ENCODE peak calls at places on chromosomes 11 and 22, in five cellular contexts. One of them, this sample, is unnamed.

GRCh38 chr11:95835351-95835750 is 45.1 kb downstream of the CEP57 start:
- DNase-seq in prostate gland: no peak
- DNase-seq in breast epithelium: no peak
- DNase-seq in HepG2: no peak
- DNase-seq in right lobe of liver: no peak
- DNase-seq in this sample: no peak

GRCh38 chr22:25757686-25758085 is 15.7 kb downstream of the MYO18B start:
- DNase-seq in prostate gland: no peak
- DNase-seq in breast epithelium: no peak
- DNase-seq in HepG2: no peak
- DNase-seq in right lobe of liver: no peak
- DNase-seq in this sample: no peak

GRCh38 chr11:102364991-102365390 is 18.0 kb downstream of the BIRC2 start:
- DNase-seq in prostate gland: no peak
- DNase-seq in breast epithelium: no peak
- DNase-seq in HepG2: no peak
- DNase-seq in right lobe of liver: no peak
- DNase-seq in this sample: no peak

GRCh38 chr11:16367252-16367651 is 10.9 kb upstream of the SOX6 start:
- DNase-seq in prostate gland: no peak
- DNase-seq in breast epithelium: no peak
- DNase-seq in HepG2: no peak
- DNase-seq in right lobe of liver: no peak
- DNase-seq in this sample: no peak

GRCh38 chr22:45314054-45314721 is 4.5 kb downstream of the FAM118A start:
- DNase-seq in prostate gland: no peak
- DNase-seq in breast epithelium: no peak
- DNase-seq in HepG2: peak; percentile 32
- DNase-seq in right lobe of liver: no peak
- DNase-seq in this sample: no peak

GRCh38 chr11:131859811-131860210 is 489.4 kb downstream of the NTM start:
- DNase-seq in prostate gland: no peak
- DNase-seq in breast epithelium: no peak
- DNase-seq in HepG2: no peak
- DNase-seq in right lobe of liver: no peak
- DNase-seq in this sample: no peak

GRCh38 chr11:43779306-43779705 is 98.8 kb downstream of the HSD17B12 start:
- DNase-seq in prostate gland: no peak
- DNase-seq in breast epithelium: no peak
- DNase-seq in HepG2: no peak
- DNase-seq in right lobe of liver: no peak
- DNase-seq in this sample: no peak

GRCh38 chr11:55719608-55720160 is 53.6 kb upstream of the OR5D13 start:
- DNase-seq in prostate gland: no peak
- DNase-seq in breast epithelium: no peak
- DNase-seq in HepG2: no peak
- DNase-seq in right lobe of liver: no peak
- DNase-seq in this sample: no peak

GRCh38 chr11:75706260-75706729 is 11.3 kb upstream of the MOGAT2 start:
- DNase-seq in prostate gland: peak; percentile 61
- DNase-seq in breast epithelium: no peak
- DNase-seq in HepG2: peak; percentile 65
- DNase-seq in right lobe of liver: peak; percentile 83
- DNase-seq in this sample: peak; percentile 82

GRCh38 chr11:133907841-133908241 is 48.9 kb downstream of the IGSF9B start:
- DNase-seq in prostate gland: no peak
- DNase-seq in breast epithelium: no peak
- DNase-seq in HepG2: no peak
- DNase-seq in right lobe of liver: no peak
- DNase-seq in this sample: no peak

GRCh38 chr22:46045459-46046298 is 68.7 kb upstream of the WNT7B start:
- DNase-seq in prostate gland: no peak
- DNase-seq in breast epithelium: peak; percentile 54
- DNase-seq in HepG2: no peak
- DNase-seq in right lobe of liver: peak; percentile 85
- DNase-seq in this sample: no peak

GRCh38 chr22:44584256-44584902 is 86.3 kb upstream of the RTL6 start:
- DNase-seq in prostate gland: no peak
- DNase-seq in breast epithelium: peak; percentile 17
- DNase-seq in HepG2: no peak
- DNase-seq in right lobe of liver: peak; percentile 47
- DNase-seq in this sample: peak; percentile 5

GRCh38 chr11:102402556-102402955 is 50.0 kb downstream of the TMEM123 start:
- DNase-seq in prostate gland: no peak
- DNase-seq in breast epithelium: no peak
- DNase-seq in HepG2: no peak
- DNase-seq in right lobe of liver: no peak
- DNase-seq in this sample: no peak

GRCh38 chr11:47616726-47617416 is 22.7 kb upstream of the C1QTNF4 start:
- DNase-seq in prostate gland: no peak
- DNase-seq in breast epithelium: no peak
- DNase-seq in HepG2: peak; percentile 58
- DNase-seq in right lobe of liver: no peak
- DNase-seq in this sample: peak; percentile 78

GRCh38 chr11:122159173-122159701 is 43.2 kb upstream of the BLID start:
- DNase-seq in prostate gland: no peak
- DNase-seq in breast epithelium: no peak
- DNase-seq in HepG2: no peak
- DNase-seq in right lobe of liver: no peak
- DNase-seq in this sample: no peak

GRCh38 chr11:45144126-45145082 is 2.0 kb upstream of the PRDM11 start:
- DNase-seq in prostate gland: no peak
- DNase-seq in breast epithelium: no peak
- DNase-seq in HepG2: no peak
- DNase-seq in right lobe of liver: peak; percentile 36
- DNase-seq in this sample: peak; percentile 46
- H3K4me1 ChIP-seq in prostate gland: no peaks in the 10 kb centered on the region
- H3K4me1 ChIP-seq in breast epithelium: peaks cover 5% of the 10 kb centered on the region
- H3K4me1 ChIP-seq in HepG2: peaks cover 24% of the 10 kb centered on the region
- H3K4me1 ChIP-seq in right lobe of liver: no peaks in the 10 kb centered on the region
- H3K4me1 ChIP-seq in this sample: peaks cover 22% of the 10 kb centered on the region

DNA sequence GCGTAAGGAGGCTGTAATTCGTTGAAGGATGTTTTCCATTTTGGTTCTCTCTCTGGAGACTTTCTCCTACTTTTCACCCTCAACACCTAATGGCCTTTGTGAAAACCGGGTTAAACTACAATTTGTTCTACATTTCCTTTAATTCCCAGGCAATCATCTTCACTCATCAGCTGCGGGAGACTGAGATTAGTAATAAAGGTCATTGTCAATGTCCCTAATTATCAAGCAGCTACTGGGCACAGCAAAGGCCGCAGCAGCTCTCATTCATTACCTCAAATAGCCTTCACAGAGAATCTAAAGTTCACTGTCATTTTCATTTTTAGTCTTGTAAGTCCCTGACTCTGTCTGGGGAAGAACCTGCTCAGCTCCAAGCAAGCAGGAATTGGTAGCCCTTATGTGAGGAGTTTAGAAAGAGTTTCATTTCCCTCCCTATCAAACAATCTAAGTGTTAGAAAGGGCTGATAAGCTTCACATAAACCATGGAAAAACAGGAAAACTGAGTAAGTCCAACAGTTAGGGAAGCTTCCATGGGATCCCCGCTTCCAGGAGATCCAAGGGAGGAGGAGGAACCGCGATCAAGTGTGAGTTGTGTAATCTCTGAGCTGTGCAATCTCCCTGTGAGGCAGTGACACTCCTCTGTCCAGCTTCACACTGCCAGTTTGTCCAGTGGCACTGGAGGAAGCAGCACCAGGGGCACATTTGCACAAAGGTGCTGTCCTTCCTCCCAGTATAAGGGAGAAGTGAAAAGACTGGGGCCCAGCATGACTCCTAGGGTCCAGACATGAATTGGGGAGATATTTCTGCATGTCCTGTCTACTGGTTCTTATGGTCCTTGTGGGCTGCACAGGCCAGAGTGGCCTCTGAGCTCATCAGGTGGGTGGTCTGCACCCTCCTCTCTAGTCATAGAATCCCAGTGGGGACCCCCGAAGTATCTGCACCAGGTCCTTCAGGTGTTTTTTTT is 4.5 kb downstream of the PRAME start:
- DNase-seq in prostate gland: no peak
- DNase-seq in breast epithelium: no peak
- DNase-seq in HepG2: no peak
- DNase-seq in right lobe of liver: no peak
- DNase-seq in this sample: peak; percentile 38
- TF ChIP-seq POLR2A in prostate gland: no peak
- TF ChIP-seq POLR2A in breast epithelium: no peak
- TF ChIP-seq POLR2A in HepG2: no peak
- TF ChIP-seq POLR2A in right lobe of liver: no peak
- TF ChIP-seq POLR2A in this sample: no peak

GRCh38 chr22:19886605-19887250 is 32.1 kb upstream of the GNB1L start:
- DNase-seq in prostate gland: no peak
- DNase-seq in breast epithelium: no peak
- DNase-seq in HepG2: no peak
- DNase-seq in right lobe of liver: no peak
- DNase-seq in this sample: no peak
- H3K4me1 ChIP-seq in prostate gland: peaks cover 6% of the 10 kb centered on the region
- H3K4me1 ChIP-seq in breast epithelium: peaks cover 6% of the 10 kb centered on the region
- H3K4me1 ChIP-seq in HepG2: peaks cover 23% of the 10 kb centered on the region
- H3K4me1 ChIP-seq in right lobe of liver: no peaks in the 10 kb centered on the region
- H3K4me1 ChIP-seq in this sample: no peaks in the 10 kb centered on the region

DNA sequence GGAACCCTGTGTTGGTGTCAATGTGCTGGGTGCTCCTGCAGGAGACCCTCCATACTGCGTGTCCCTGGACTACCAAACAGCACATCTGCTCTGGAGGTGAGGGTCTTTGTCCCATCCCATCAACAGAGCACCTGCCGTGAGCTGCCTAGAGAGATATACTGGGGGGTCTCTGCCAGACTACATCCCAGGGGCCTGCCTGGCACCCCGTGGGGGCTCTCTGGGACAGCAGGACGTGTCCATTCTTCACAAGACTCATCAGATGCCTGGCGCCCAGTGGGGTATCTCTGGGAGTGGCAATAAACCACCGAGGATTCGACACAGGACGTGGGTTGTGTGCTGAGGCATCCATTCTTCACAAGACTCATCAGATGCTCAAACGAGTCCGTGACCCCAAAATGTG is 42.7 kb downstream of the SHANK2 start:
- DNase-seq in prostate gland: no peak
- DNase-seq in breast epithelium: peak; percentile 14
- DNase-seq in HepG2: no peak
- DNase-seq in right lobe of liver: peak; percentile 34
- DNase-seq in this sample: no peak
- TF ChIP-seq POLR2A in prostate gland: no peak
- TF ChIP-seq POLR2A in breast epithelium: no peak
- TF ChIP-seq POLR2A in HepG2: no peak
- TF ChIP-seq POLR2A in right lobe of liver: no peak
- TF ChIP-seq POLR2A in this sample: no peak

GRCh38 chr22:48091060-48091650 is 1328.7 kb downstream of the TBC1D22A start:
- DNase-seq in prostate gland: no peak
- DNase-seq in breast epithelium: peak; percentile 25
- DNase-seq in HepG2: no peak
- DNase-seq in right lobe of liver: peak; percentile 5
- DNase-seq in this sample: no peak

GRCh38 chr22:48089601-48090331 is 1327.3 kb downstream of the TBC1D22A start:
- DNase-seq in prostate gland: peak; percentile 68
- DNase-seq in breast epithelium: peak; percentile 78
- DNase-seq in HepG2: no peak
- DNase-seq in right lobe of liver: peak; percentile 42
- DNase-seq in this sample: peak; percentile 87

GRCh38 chr22:48088926-48089536 is 1326.6 kb downstream of the TBC1D22A start:
- DNase-seq in prostate gland: no peak
- DNase-seq in breast epithelium: peak; percentile 39
- DNase-seq in HepG2: no peak
- DNase-seq in right lobe of liver: peak; percentile 36
- DNase-seq in this sample: no peak

GRCh38 chr22:48091656-48092223 is 1329.3 kb downstream of the TBC1D22A start:
- DNase-seq in prostate gland: no peak
- DNase-seq in breast epithelium: peak; percentile 46
- DNase-seq in HepG2: no peak
- DNase-seq in right lobe of liver: peak; percentile 16
- DNase-seq in this sample: peak; percentile 1

DNA sequence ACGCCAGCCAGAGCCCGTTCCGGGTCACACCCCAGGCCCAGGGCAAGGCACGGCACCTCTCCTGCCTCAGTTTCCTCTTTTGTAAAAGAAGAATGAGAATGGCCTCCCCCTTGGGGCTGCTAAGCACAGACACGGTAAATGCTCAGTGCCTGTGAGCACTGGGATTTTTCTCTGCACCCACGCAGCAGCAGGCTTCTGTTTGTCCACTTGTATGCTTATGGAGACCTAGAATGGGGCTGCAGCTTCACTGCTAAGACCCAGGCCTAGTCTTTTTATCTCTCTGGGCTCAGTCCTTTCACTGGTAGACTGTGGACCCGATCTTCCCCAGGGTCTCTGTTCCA is 1327.9 kb downstream of the TBC1D22A start:
- DNase-seq in prostate gland: no peak
- DNase-seq in breast epithelium: no peak
- DNase-seq in HepG2: no peak
- DNase-seq in right lobe of liver: no peak
- DNase-seq in this sample: no peak
- H3K4me1 ChIP-seq in prostate gland: no peaks in the 10 kb centered on the region
- H3K4me1 ChIP-seq in breast epithelium: peaks cover 7% of the 10 kb centered on the region
- H3K4me1 ChIP-seq in HepG2: no peaks in the 10 kb centered on the region
- H3K4me1 ChIP-seq in right lobe of liver: no peaks in the 10 kb centered on the region
- H3K4me1 ChIP-seq in this sample: peaks cover 17% of the 10 kb centered on the region

DNA sequence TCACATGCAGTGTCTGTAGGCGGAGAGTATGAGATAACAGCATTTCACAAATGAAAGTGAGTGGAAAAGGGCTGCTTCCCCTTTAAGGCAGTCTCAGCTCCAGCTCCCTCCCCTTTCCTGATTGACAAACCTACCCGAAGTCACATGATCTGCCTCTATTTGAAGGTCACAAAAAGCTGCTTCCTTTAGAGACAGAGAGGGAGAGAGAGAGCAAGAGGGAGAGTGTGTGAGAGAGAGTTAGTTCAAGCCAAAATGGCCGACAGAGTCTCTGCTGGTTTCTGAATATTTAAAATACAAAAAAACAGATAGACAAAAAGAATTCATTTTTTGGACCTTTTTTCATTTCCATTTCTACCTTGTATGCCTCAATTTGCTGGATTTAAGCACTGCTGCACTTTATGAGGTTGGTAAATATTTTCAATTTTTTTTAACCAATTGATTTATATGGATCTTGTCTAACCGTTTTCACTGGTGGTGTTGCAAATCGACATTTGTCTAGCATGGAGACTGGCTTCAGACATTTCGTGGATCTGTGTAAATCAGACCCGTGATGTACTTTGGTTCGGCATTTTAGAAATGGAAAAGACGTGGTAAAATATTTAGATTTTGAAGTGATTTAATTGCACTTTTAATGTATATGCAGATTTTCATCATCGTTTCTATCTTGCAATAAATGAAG is at the start of gene TNRC6B:
- DNase-seq in prostate gland: peak; percentile 92
- DNase-seq in breast epithelium: no peak
- DNase-seq in HepG2: peak; percentile 98
- DNase-seq in right lobe of liver: peak; percentile 85
- DNase-seq in this sample: peak; percentile 89
- TF ChIP-seq POLR2A in prostate gland: peak; percentile 96
- TF ChIP-seq POLR2A in breast epithelium: peak; percentile 78
- TF ChIP-seq POLR2A in HepG2: peak; percentile 99
- TF ChIP-seq POLR2A in right lobe of liver: peak; percentile 100
- TF ChIP-seq POLR2A in this sample: peak; percentile 99

This sample was measured in adrenal gland.